ENCODE peak calls at places on chromosome 3, in five cellular contexts. T, H, K, S and E are unnamed samples.
A peak's percentile ranks its signal among the peaks of the same experiment; 100 is the strongest.

GRCh38 chr3:187858086-187858485 is 112.8 kb upstream of the BCL6 start:
- DNase-seq in K (no peak), S (no peak), H (no peak), T (no peak), E (no peak)

GRCh38 chr3:53153914-53154434 is 7.0 kb upstream of the PRKCD start:
- DNase-seq in H (no peak), S (no peak), T (no peak), K (no peak), E (no peak)

GRCh38 chr3:153043729-153044314 is 118.2 kb upstream of the RAP2B start:
- DNase-seq in S (no peak), H (no peak), K (no peak), T (peak; percentile 60), E (no peak)

GRCh38 chr3:173617490-173617889 is 219.9 kb downstream of the NLGN1 start:
- DNase-seq in H (no peak), T (no peak), K (no peak), S (no peak), E (no peak)

GRCh38 chr3:174156200-174156599 is 702.9 kb upstream of the NAALADL2 start:
- DNase-seq in K (no peak), H (no peak), S (no peak), T (no peak), E (no peak)

GRCh38 chr3:160931474-160931873 is 173.7 kb downstream of the B3GALNT1 start:
- DNase-seq in S (no peak), T (peak; percentile 8), K (no peak), H (no peak), E (no peak)

GRCh38 chr3:16369885-16370284 is 104.9 kb downstream of the OXNAD1 start:
- DNase-seq in T (no peak), S (no peak), K (no peak), H (no peak), E (no peak)

GRCh38 chr3:37054370-37054769 is 61.1 kb downstream of the MLH1 start:
- DNase-seq in S (no peak), H (no peak), T (peak; percentile 57), K (peak; percentile 71), E (no peak)

GRCh38 chr3:152260529-152260928 is 8.2 kb upstream of the MBNL1 start:
- DNase-seq in T (no peak), S (no peak), H (no peak), K (no peak), E (no peak)

GRCh38 chr3:72582211-72582878 is 265.9 kb downstream of the SHQ1 start:
- DNase-seq in K (peak; percentile 62), T (no peak), H (peak; percentile 9), S (no peak), E (no peak)

GRCh38 chr3:24496529-24497482 is 2.2 kb upstream of the THRB start:
- DNase-seq in T (peak; percentile 52), S (peak; percentile 86), H (no peak), K (no peak), E (peak; percentile 77)

GRCh38 chr3:117084739-117085270 is 375.2 kb downstream of the TUSC7 start:
- DNase-seq in S (no peak), H (no peak), K (no peak), T (no peak), E (no peak)

GRCh38 chr3:127718244-127718915 is 45.6 kb downstream of the ABTB1 start:
- DNase-seq in S (no peak), T (no peak), K (no peak), H (no peak), E (no peak)

GRCh38 chr3:119175869-119176756 is 2.7 kb downstream of the UPK1B start:
- DNase-seq in H (no peak), S (no peak), K (no peak), T (peak; percentile 36), E (no peak)

GRCh38 chr3:171088984-171089754 is 62.6 kb upstream of the SLC2A2 start:
- DNase-seq in K (no peak), H (peak; percentile 68), T (peak; percentile 87), S (no peak), E (no peak)

GRCh38 chr3:196519738-196520122 is 4.6 kb upstream of the SMCO1 start:
- DNase-seq in S (no peak), T (no peak), H (no peak), K (no peak), E (no peak)

GRCh38 chr3:196523841-196524240 is 8.7 kb upstream of the SMCO1 start:
- DNase-seq in H (no peak), T (no peak), S (no peak), K (no peak), E (no peak)

GRCh38 chr3:196525141-196525540 is 10.0 kb upstream of the SMCO1 start:
- DNase-seq in H (no peak), K (no peak), S (no peak), T (no peak), E (no peak)

GRCh38 chr3:196528639-196529233 is 13.6 kb upstream of the SMCO1 start:
- DNase-seq in S (peak; percentile 70), H (no peak), K (peak; percentile 91), T (peak; percentile 65), E (no peak)

GRCh38 chr3:196524527-196524926 is 9.4 kb upstream of the SMCO1 start:
- DNase-seq in K (no peak), S (no peak), T (peak; percentile 21), H (no peak), E (no peak)
- TF ChIP-seq CTCF in K (no peak), S (no peak), T (peak; percentile 30), H (no peak), E (peak; percentile 55)

DNA sequence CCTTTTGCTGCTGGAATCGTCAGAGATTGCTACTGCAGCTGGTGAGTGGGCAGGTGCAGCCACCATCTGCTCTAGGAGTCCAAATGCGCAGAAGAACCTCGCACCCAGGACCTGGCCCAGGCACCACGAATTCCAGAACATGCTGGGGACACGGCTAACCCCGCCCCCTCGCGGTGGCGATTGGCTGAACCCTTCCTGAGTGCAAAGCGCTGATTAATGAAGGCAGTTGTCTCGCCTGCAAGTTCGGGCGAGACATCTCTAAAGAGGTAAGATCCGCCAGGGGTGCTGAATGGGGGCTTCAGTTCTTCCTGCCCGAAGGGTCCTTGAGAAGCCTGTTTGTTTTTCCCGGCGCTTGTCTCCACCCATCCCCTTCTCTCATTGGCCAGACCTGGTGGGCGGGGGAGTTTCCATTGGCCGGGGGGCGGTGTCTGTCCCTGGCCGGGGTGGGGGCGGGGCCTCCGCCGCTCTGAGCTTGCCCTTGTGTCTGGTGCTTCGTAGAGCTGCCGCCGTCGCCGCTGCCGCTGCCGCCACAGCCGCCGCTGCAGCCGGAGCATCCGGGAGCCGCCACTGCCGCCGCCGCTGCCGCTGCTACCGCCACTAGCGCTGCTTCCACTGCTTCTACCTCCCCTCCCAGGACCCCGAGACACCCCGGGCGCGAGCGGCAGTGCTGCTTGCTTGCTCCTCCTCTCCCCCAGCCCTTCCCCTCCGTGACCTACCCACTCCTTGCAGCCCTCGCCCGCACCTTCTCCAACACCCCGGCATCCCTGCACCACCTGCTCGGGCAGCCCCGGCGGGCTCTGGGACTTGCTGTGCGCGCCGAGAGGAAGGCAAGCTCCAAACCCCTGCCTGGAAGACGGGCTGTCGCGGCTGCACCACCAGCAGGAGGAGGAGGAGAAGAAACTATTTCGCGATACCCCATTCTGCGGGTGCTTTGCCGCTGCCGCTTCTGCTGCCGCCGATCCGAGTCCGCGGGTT is at the start of gene CADM2:
- DNase-seq in T (peak; percentile 33), S (peak; percentile 90), K (peak; percentile 90), H (peak; percentile 43), E (peak; percentile 94)
- TF ChIP-seq CTCF in T (no peak), S (no peak), K (no peak), H (no peak), E (peak; percentile 61)

GRCh38 chr3:138591392-138591791 is 2.7 kb downstream of the CEP70 start:
- DNase-seq in S (no peak), H (no peak), K (no peak), T (no peak), E (no peak)

GRCh38 chr3:138598534-138598933 is 4.5 kb upstream of the CEP70 start:
- DNase-seq in T (no peak), K (no peak), H (no peak), S (no peak), E (no peak)

GRCh38 chr3:138594150-138594934 is at the start of gene CEP70:
- DNase-seq in H (peak; percentile 81), T (peak; percentile 96), S (peak; percentile 97), K (peak; percentile 82), E (peak; percentile 95)

GRCh38 chr3:138593488-138594149 is 441 bp downstream of the CEP70 start:
- DNase-seq in S (no peak), H (no peak), K (no peak), T (no peak), E (no peak)

DNA sequence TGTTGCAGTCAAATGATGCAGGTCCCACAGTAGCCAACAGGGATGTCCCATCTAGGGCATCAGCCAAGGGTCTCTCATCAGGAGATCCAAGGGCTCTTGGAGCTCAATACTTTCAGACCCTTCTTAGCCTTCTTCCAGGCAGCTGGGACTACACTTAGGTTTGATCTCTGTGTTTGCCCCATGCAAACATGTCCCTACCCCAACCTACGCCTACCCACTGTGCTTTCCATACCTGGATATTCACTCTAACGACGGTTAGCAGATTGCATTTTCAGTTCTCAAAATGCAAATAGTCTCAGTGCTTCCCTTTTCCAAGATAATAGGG is 837 bp upstream of the CEP70 start:
- DNase-seq in H (no peak), K (no peak), T (no peak), S (no peak), E (no peak)
- TF ChIP-seq CTCF in H (no peak), K (no peak), T (no peak), S (no peak), E (peak; percentile 55)

DNA sequence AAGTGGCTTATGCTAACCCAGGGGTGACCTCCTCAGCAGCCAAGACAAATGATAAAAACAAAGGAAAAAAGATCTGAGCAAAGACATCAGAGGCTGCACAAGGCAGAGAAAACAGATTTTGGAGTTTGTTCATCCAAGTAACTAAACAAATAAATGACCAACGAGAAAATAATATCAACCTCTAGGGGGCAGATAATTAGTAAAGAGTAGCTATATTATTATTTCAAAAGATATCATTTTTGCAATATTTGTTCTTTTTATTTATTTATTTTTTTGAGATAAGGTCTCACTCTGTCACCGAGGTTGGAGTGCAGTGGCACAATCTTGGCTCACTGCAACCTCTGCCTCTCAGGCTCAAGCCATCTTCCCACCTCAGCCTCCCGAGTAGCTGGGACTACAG is 101.8 kb downstream of the PCCB start:
- DNase-seq in H (no peak), T (no peak), K (no peak), S (no peak), E (no peak)
- TF ChIP-seq CTCF in H (no peak), T (peak; percentile 11), K (no peak), S (no peak), E (peak; percentile 55)

GRCh38 chr3:164326714-164327113 is 751.6 kb downstream of the SI start:
- DNase-seq in H (no peak), T (no peak), S (no peak), K (no peak), E (no peak)
- TF ChIP-seq CTCF in H (no peak), T (no peak), S (no peak), K (no peak), E (no peak)